ENCODE peak calls at places on chromosomes 6 and 20, in four cellular contexts. Q is HCT116, R is retinal pigment epithelial cell, Z is right cardiac atrium. H is an unnamed sample.

GRCh38 chr20:2707353-2708072 is 14.9 kb downstream of the EBF4 start:
- DNase-seq in Q (no peak), R (no peak), Z (no peak), H (no peak)

GRCh38 chr6:151661928-151662327 is 145.6 kb upstream of the ESR1 start:
- DNase-seq in Q (peak), R (no peak), Z (no peak), H (no peak)

GRCh38 chr20:21510414-21510971 is 3.4 kb downstream of the NKX2-2 start:
- DNase-seq in Q (no peak), R (no peak), Z (no peak), H (no peak)

GRCh38 chr6:137415127-137415833 is 78.9 kb downstream of the OLIG3 start:
- DNase-seq in Q (peak), R (peak), Z (peak), H (no peak)

GRCh38 chr20:18705490-18705889 is 108.1 kb upstream of the SCP2D1 start:
- DNase-seq in Q (no peak), R (no peak), Z (no peak), H (no peak)

GRCh38 chr6:22363166-22363965 is 66.5 kb upstream of the PRL start:
- DNase-seq in Q (no peak), R (no peak), Z (no peak), H (peak)

GRCh38 chr6:166626177-166627038 is 643 bp downstream of the RPS6KA2 start:
- DNase-seq in Q (no peak), R (no peak), Z (peak), H (peak)

GRCh38 chr20:6841128-6841527 is 73.6 kb downstream of the BMP2 start:
- DNase-seq in Q (no peak), R (no peak), Z (no peak), H (no peak)

GRCh38 chr6:147222160-147222838 is 18.1 kb downstream of the STXBP5 start:
- DNase-seq in Q (no peak), R (peak), Z (no peak), H (no peak)

GRCh38 chr6:48136856-48137255 is 25.9 kb upstream of the PTCHD4 start:
- DNase-seq in Q (no peak), R (peak), Z (no peak), H (no peak)

GRCh38 chr20:23528867-23529431 is 38.0 kb downstream of the CST8 start:
- DNase-seq in Q (peak), R (no peak), Z (no peak), H (no peak)

GRCh38 chr20:50041238-50041915 is 58.6 kb downstream of the SNAI1 start:
- DNase-seq in Q (no peak), R (no peak), Z (no peak), H (no peak)

GRCh38 chr6:56891754-56892153 is 63.2 kb upstream of the BEND6 start:
- DNase-seq in Q (no peak), R (no peak), Z (no peak), H (no peak)

GRCh38 chr6:38025431-38025830 is 205.9 kb downstream of the ZFAND3 start:
- DNase-seq in Q (no peak), R (no peak), Z (no peak), H (no peak)

GRCh38 chr6:13120483-13121482 is 207.6 kb downstream of the TBC1D7 start:
- DNase-seq in Q (no peak), R (no peak), Z (no peak), H (no peak)

GRCh38 chr6:156919370-156919769 is 142.2 kb downstream of the ARID1B start:
- DNase-seq in Q (no peak), R (no peak), Z (no peak), H (no peak)

GRCh38 chr6:119454694-119455093 is 105.1 kb upstream of the MAN1A1 start:
- DNase-seq in Q (no peak), R (no peak), Z (no peak), H (no peak)

GRCh38 chr20:2005359-2005758 is 11.5 kb upstream of the PDYN start:
- DNase-seq in Q (no peak), R (no peak), Z (no peak), H (no peak)

GRCh38 chr6:53410508-53411258 is 61.9 kb upstream of the ELOVL5 start:
- DNase-seq in Q (peak), R (no peak), Z (peak), H (no peak)

GRCh38 chr6:144895890-144896289 is 610.8 kb downstream of the UTRN start:
- DNase-seq in Q (no peak), R (no peak), Z (no peak), H (no peak)

GRCh38 chr6:42225419-42225818 is 7.8 kb upstream of the MRPS10 start:
- DNase-seq in Q (no peak), R (no peak), Z (no peak), H (no peak)

GRCh38 chr6:158220786-158221442 is 52.8 kb downstream of the GTF2H5 start:
- DNase-seq in Q (peak), R (no peak), Z (peak), H (no peak)

GRCh38 chr6:37382954-37383353 is 29.2 kb downstream of the RNF8 start:
- DNase-seq in Q (no peak), R (no peak), Z (no peak), H (no peak)

GRCh38 chr6:17485946-17486345 is 92.6 kb downstream of the CAP2 start:
- DNase-seq in Q (no peak), R (no peak), Z (no peak), H (no peak)

GRCh38 chr6:101117397-101118185 is 236.5 kb upstream of the ASCC3 start:
- DNase-seq in Q (no peak), R (no peak), Z (peak), H (peak)

GRCh38 chr6:96766769-96767168 is 70.5 kb downstream of the GPR63 start:
- DNase-seq in Q (no peak), R (no peak), Z (no peak), H (no peak)

GRCh38 chr6:13383280-13384163 is 55.2 kb upstream of the TBC1D7 start:
- DNase-seq in Q (no peak), R (no peak), Z (no peak), H (peak)

GRCh38 chr20:39853664-39854063 is 835.4 kb downstream of the MAFB start:
- DNase-seq in Q (no peak), R (peak), Z (no peak), H (no peak)

GRCh38 chr6:85669735-85670194 is 27.1 kb upstream of the SYNCRIP start:
- DNase-seq in Q (no peak), R (no peak), Z (no peak), H (no peak)

GRCh38 chr6:73951186-73951585 is 255.2 kb downstream of the CD109 start:
- DNase-seq in Q (no peak), R (no peak), Z (no peak), H (no peak)

GRCh38 chr20:38961530-38962043 is 557 bp upstream of the DHX35 start:
- DNase-seq in Q (no peak), R (no peak), Z (no peak), H (no peak)

DNA sequence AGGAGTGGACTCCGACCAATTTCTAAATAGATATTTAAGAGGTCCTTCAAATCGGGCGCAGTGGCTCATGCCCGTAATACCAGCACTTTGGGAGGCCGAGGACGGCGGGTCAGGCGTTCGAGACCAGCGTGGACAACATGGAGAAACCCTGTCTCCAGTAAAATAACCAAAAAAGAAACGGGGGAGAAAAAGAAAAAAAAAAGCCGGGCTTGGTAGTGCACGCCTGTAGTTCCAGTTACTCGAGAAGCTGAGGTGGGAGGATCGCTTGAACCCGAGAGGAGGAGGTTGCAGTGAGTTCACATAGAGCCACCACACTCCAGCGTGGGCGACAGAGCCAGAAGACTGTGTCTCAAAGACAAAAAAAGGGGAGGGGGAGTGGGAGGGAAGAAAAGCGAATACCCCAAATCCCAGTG is 53.3 kb upstream of the HFE start:
- DNase-seq in Q (no peak), R (no peak), Z (peak), H (no peak)
- H3K4me3 ChIP-seq in Q (peak), R (peak), Z (peak), H (no peak)

GRCh38 chr6:49549691-49550412 is 616 bp upstream of the C6orf141 start:
- DNase-seq in Q (no peak), R (no peak), Z (no peak), H (no peak)
- H3K4me3 ChIP-seq in Q (peak), R (peak), Z (peak), H (no peak)

GRCh38 chr20:48702388-48703041 is 125.3 kb downstream of the PREX1 start:
- DNase-seq in Q (no peak), R (no peak), Z (no peak), H (no peak)

GRCh38 chr20:48703107-48703506 is 124.7 kb downstream of the PREX1 start:
- DNase-seq in Q (no peak), R (no peak), Z (peak), H (no peak)

GRCh38 chr20:48703511-48704219 is 124.1 kb downstream of the PREX1 start:
- DNase-seq in Q (no peak), R (no peak), Z (peak), H (no peak)

GRCh38 chr20:48698507-48699267 is 129.1 kb downstream of the PREX1 start:
- DNase-seq in Q (no peak), R (no peak), Z (no peak), H (no peak)

DNA sequence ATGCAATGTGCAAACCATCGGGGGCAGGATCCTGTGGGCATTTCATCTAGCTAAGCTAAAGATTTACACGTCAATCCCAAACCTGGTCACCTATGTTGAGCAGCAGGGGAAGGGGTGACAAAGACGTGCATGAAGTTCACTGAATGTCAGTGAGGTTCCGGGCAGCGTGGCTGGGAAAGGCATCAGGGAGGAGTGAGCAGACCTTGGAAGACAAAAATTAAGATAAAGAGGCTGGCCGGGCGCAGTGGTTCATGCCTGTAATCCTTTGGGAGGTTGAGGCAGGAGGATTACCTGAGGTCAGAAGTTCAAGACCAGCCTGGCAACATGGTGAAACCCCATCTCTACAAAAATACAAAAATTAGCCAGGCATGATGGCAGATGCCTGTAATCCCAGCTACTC is 126.1 kb downstream of the PREX1 start:
- DNase-seq in Q (no peak), R (no peak), Z (no peak), H (no peak)
- H3K4me3 ChIP-seq in Q (no peak), R (no peak), Z (no peak), H (no peak)

DNA sequence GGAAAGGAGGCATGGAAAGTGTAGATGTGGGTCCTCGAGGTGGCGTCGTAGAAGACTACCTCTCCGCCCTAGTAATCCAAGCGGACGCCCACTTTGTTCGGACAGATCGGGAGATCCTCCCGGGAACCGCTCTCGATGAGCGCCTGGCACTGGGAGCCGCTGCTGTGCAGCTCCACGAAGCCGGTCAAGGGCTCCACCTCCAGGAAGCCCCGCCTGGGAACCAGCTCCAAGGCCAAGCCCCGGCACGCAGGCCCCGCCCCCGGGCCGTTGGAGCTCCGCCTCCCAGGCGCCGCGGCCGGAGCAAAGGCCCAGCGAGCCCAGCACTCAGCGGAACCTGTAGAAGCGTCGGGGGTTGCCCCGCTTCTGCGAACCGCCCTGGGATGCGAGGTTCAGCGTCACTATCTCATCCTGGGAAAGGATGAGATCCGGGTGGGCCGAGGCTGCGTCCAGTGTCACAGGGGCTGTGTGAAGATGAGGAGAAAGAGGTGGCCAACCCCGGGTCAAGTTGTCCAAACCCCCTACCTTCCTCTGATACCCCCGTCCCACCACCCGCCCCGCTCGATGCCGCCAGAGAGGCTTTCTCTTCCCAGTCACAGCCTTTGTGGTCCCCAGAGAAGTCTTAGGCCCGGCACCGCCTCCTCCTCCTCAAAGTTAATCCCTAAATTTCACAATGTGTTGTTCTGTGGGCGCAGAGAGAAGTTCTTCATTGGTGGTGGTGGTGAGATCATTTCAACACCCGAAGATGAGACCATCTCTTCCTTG is 10.8 kb downstream of the TRIM31 start:
- DNase-seq in Q (peak), R (peak), Z (peak), H (peak)
- H3K4me3 ChIP-seq in Q (peak), R (peak), Z (peak), H (peak)

GRCh38 chr6:163436843-163437242 is 22.3 kb downstream of the QKI start:
- DNase-seq in Q (no peak), R (no peak), Z (no peak), H (no peak)

GRCh38 chr6:163442336-163442735 is 27.8 kb downstream of the QKI start:
- DNase-seq in Q (no peak), R (no peak), Z (no peak), H (no peak)

GRCh38 chr6:163438298-163438939 is 23.9 kb downstream of the QKI start:
- DNase-seq in Q (no peak), R (no peak), Z (no peak), H (no peak)

GRCh38 chr6:163437466-163437865 is 22.9 kb downstream of the QKI start:
- DNase-seq in Q (no peak), R (no peak), Z (no peak), H (no peak)

DNA sequence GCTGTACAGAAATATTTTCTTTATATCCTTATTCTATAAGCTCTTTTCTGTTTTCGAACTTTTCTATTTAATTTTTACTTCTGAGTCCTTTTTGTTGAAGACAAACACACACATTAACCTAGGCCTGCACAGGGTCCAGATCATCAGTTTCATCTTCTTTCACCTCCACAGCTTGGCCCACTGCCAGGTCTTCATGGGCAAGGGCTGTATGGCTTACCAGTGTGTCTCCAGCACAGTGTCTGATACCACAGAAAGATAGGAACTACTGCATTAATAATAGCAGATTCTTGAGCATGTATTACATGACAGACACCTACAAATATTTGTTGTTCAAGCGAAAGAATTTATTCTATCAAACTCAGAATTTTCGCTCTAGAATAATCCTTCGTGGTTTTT is 24.4 kb downstream of the QKI start:
- DNase-seq in Q (no peak), R (no peak), Z (peak), H (no peak)
- H3K4me3 ChIP-seq in Q (no peak), R (no peak), Z (no peak), H (no peak)

GRCh38 chr20:10466855-10467254 is 31.8 kb downstream of the SLX4IP start:
- DNase-seq in Q (no peak), R (no peak), Z (no peak), H (no peak)
- H3K4me3 ChIP-seq in Q (no peak), R (no peak), Z (peak), H (no peak)

DNA sequence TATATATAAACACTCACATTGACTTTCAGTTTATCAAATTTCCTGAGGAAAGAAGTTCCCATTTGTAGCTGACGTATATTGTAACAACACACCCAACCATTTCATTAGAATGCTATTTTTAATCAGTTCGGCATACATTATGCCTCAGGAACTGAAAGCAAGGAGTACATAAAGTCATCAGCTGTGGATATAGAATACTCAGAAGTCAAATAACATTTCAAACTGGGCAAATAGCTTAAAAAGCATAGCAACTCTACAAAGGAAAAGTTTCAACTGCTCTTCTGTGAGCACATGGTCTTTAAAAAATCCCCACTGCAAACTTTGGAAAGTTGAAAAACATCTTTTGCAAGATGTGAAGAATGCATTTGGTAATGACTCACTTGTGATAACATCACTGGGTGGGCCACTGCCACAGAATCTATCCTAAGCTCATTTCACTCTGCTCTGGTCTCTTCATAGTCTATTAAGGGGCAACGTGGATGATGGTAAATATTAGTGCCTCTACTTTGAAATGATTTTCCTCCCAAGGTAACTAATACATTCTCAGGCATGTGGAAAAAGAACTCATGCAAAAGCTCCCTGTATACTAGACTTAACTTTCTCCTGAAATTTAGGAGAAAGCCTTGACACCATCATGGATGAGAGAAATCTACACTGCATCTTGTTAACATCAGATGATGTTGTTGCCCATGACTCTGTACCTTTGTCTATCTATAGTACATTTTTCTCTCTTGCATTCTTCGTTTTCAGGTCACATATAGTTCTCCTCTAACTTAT is 49.2 kb downstream of the FYN start:
- DNase-seq in Q (no peak), R (no peak), Z (no peak), H (no peak)
- H3K4me3 ChIP-seq in Q (no peak), R (no peak), Z (no peak), H (no peak)